ENCODE peak calls at places on chromosome 12, in seven cellular contexts. P is activated T-helper 9 cell treated with anti-CD3 and anti-CD28 coated beads, Interleukin-2, amount 50 U/mL, for 16 hours; L is amniotic epithelial cell; O is ELR; K is activated T-cell treated with anti-CD3 and anti-CD28 coated beads, Interleukin-2, amount 50 U/mL, for 72 hours; Z is sigmoid colon; Q is stimulated activated CD4-positive, alpha-beta T cell treated with anti-CD3 and anti-CD28 coated beads, Interleukin-1b, Interleukin-23, amount 100 ng/mL, for 24 hours. V is an unnamed sample.

GRCh38 chr12:123269395-123269892 is 2.2 kb downstream of the CDK2AP1 start:
- DNase-seq in P (no peak), Z (peak), L (peak), Q (no peak), O (peak), K (peak), V (peak)

GRCh38 chr12:5915511-5915910 is 29.5 kb downstream of the ANO2 start:
- DNase-seq in L (no peak), Q (no peak), P (no peak), O (no peak), Z (no peak), K (no peak), V (no peak)

GRCh38 chr12:80823393-80823792 is 106.7 kb downstream of the MYF5 start:
- DNase-seq in Z (no peak), Q (no peak), K (no peak), L (no peak), O (no peak), P (no peak), V (no peak)

GRCh38 chr12:224330-224729 is 10.4 kb upstream of the SLC6A12 start:
- DNase-seq in P (no peak), K (no peak), Q (no peak), O (no peak), L (no peak), Z (no peak), V (no peak)

GRCh38 chr12:532908-533565 is 73.3 kb downstream of the B4GALNT3 start:
- DNase-seq in P (no peak), Z (no peak), O (peak), L (peak), Q (no peak), K (no peak), V (peak)

GRCh38 chr12:79174656-79175055 is 310.1 kb downstream of the SYT1 start:
- DNase-seq in Z (no peak), Q (no peak), K (no peak), O (peak), L (peak), P (no peak), V (peak)

GRCh38 chr12:91620949-91621348 is 438.3 kb upstream of the DCN start:
- DNase-seq in Q (no peak), L (no peak), O (peak), P (no peak), K (no peak), Z (no peak), V (peak)

GRCh38 chr12:10374624-10375018 is 15.2 kb downstream of the KLRK1 start:
- DNase-seq in P (no peak), O (no peak), L (no peak), Z (no peak), Q (no peak), K (no peak), V (no peak)

GRCh38 chr12:80848858-80849257 is 88.9 kb downstream of the LIN7A start:
- DNase-seq in L (no peak), Q (no peak), K (no peak), P (no peak), Z (no peak), O (no peak), V (no peak)

GRCh38 chr12:49489720-49490119 is 49.1 kb upstream of the KCNH3 start:
- DNase-seq in Q (no peak), O (peak), K (no peak), Z (no peak), L (peak), P (no peak), V (peak)

GRCh38 chr12:123006977-123007376 is 26.5 kb downstream of the ARL6IP4 start:
- DNase-seq in Q (no peak), Z (no peak), O (no peak), L (peak), P (no peak), K (no peak), V (peak)

GRCh38 chr12:116892741-116893140 is 11.5 kb upstream of the HRK start:
- DNase-seq in O (no peak), P (no peak), K (no peak), Z (no peak), L (no peak), Q (no peak), V (no peak)

GRCh38 chr12:124520258-124520657 is 47.2 kb downstream of the NCOR2 start:
- DNase-seq in K (no peak), P (no peak), L (no peak), Z (no peak), O (no peak), Q (no peak), V (peak)

GRCh38 chr12:53252349-53252916 is 15.7 kb upstream of the ESPL1 start:
- DNase-seq in O (peak), K (no peak), P (no peak), Z (peak), Q (no peak), L (no peak), V (no peak)

GRCh38 chr12:49609875-49610154 is 4.4 kb upstream of the FAM186B start:
- DNase-seq in K (no peak), P (no peak), O (peak), L (peak), Z (no peak), Q (no peak), V (peak)

GRCh38 chr12:61894168-61894567 is 366.0 kb upstream of the USP15 start:
- DNase-seq in Z (no peak), L (no peak), K (no peak), P (no peak), O (no peak), Q (no peak), V (no peak)

GRCh38 chr12:95918194-95918993 is 24.0 kb downstream of the CCDC38 start:
- DNase-seq in K (peak), Z (no peak), P (peak), Q (no peak), O (peak), L (peak), V (peak)

GRCh38 chr12:49098035-49098451 is 3.4 kb upstream of the DHH start:
- DNase-seq in L (peak), P (peak), Q (no peak), O (peak), K (peak), Z (no peak), V (peak)

GRCh38 chr12:109989380-109989779 is 6.8 kb downstream of the GIT2 start:
- DNase-seq in K (no peak), Z (no peak), P (no peak), Q (no peak), L (no peak), O (no peak), V (no peak)

GRCh38 chr12:104063712-104064030 is 660 bp upstream of the HCFC2 start:
- DNase-seq in P (no peak), Q (no peak), K (no peak), L (peak), O (no peak), Z (peak), V (no peak)

GRCh38 chr12:102702447-102703114 is 214.5 kb downstream of the PAH start:
- DNase-seq in K (peak), Q (no peak), O (peak), Z (peak), L (peak), P (no peak), V (peak)

GRCh38 chr12:92745874-92746553 is 43.2 kb downstream of the PLEKHG7 start:
- DNase-seq in L (peak), Q (no peak), K (no peak), Z (peak), O (peak), P (no peak), V (peak)

GRCh38 chr12:4169522-4169921 is 104.0 kb upstream of the CCND2 start:
- DNase-seq in Z (no peak), O (no peak), K (no peak), L (peak), P (no peak), Q (no peak), V (no peak)

GRCh38 chr12:21775130-21775920 is 819 bp upstream of the KCNJ8 start:
- DNase-seq in Z (no peak), K (no peak), O (no peak), Q (no peak), L (no peak), P (no peak), V (no peak)

GRCh38 chr12:93968928-93969327 is 179.4 kb upstream of the PLXNC1 start:
- DNase-seq in P (no peak), O (no peak), Q (no peak), Z (no peak), L (no peak), K (no peak), V (no peak)

GRCh38 chr12:62969695-62970094 is 34.7 kb upstream of the PPM1H start:
- DNase-seq in O (no peak), Z (no peak), Q (no peak), L (no peak), K (no peak), P (no peak), V (no peak)